ENCODE peak calls at places on chromosome 19, in six cellular contexts. One of them, this sample, is unnamed.

GRCh38 chr19:14089662-14090508 is 666 bp downstream of the SAMD1 start:
- DNase-seq in heart right ventricle: no peak
- DNase-seq in heart left ventricle: peak; percentile 53
- DNase-seq in dorsolateral prefrontal cortex: no peak
- DNase-seq in RWPE1: peak; percentile 44
- DNase-seq in cardiac muscle cell: peak; percentile 75
- DNase-seq in this sample: peak; percentile 45

GRCh38 chr19:9323557-9323918 is 441 bp upstream of the ZNF559 start:
- DNase-seq in heart right ventricle: peak; percentile 83
- DNase-seq in heart left ventricle: peak; percentile 79
- DNase-seq in dorsolateral prefrontal cortex: peak; percentile 75
- DNase-seq in RWPE1: peak; percentile 44
- DNase-seq in cardiac muscle cell: peak; percentile 91
- DNase-seq in this sample: peak; percentile 88

GRCh38 chr19:7505682-7506384 is 10.1 kb upstream of the ZNF358 start:
- DNase-seq in heart right ventricle: no peak
- DNase-seq in heart left ventricle: no peak
- DNase-seq in dorsolateral prefrontal cortex: no peak
- DNase-seq in RWPE1: peak; percentile 81
- DNase-seq in cardiac muscle cell: no peak
- DNase-seq in this sample: no peak

GRCh38 chr19:16384688-16385087 is 60.1 kb downstream of the KLF2 start:
- DNase-seq in heart right ventricle: no peak
- DNase-seq in heart left ventricle: no peak
- DNase-seq in dorsolateral prefrontal cortex: no peak
- DNase-seq in RWPE1: no peak
- DNase-seq in cardiac muscle cell: no peak
- DNase-seq in this sample: no peak

GRCh38 chr19:17966497-17967257 is at the start of gene KCNN1:
- DNase-seq in heart right ventricle: no peak
- DNase-seq in heart left ventricle: no peak
- DNase-seq in dorsolateral prefrontal cortex: no peak
- DNase-seq in RWPE1: peak; percentile 47
- DNase-seq in cardiac muscle cell: no peak
- DNase-seq in this sample: no peak

GRCh38 chr19:7792286-7792685 is 29.2 kb downstream of the CLEC4M start:
- DNase-seq in heart right ventricle: no peak
- DNase-seq in heart left ventricle: no peak
- DNase-seq in dorsolateral prefrontal cortex: no peak
- DNase-seq in RWPE1: no peak
- DNase-seq in cardiac muscle cell: peak; percentile 46
- DNase-seq in this sample: no peak

GRCh38 chr19:33809960-33810359 is 13.3 kb downstream of the KCTD15 start:
- DNase-seq in heart right ventricle: no peak
- DNase-seq in heart left ventricle: no peak
- DNase-seq in dorsolateral prefrontal cortex: no peak
- DNase-seq in RWPE1: no peak
- DNase-seq in cardiac muscle cell: peak; percentile 14
- DNase-seq in this sample: no peak

GRCh38 chr19:16824658-16825311 is 4.4 kb upstream of the SIN3B start:
- DNase-seq in heart right ventricle: no peak
- DNase-seq in heart left ventricle: no peak
- DNase-seq in dorsolateral prefrontal cortex: no peak
- DNase-seq in RWPE1: no peak
- DNase-seq in cardiac muscle cell: peak; percentile 29
- DNase-seq in this sample: no peak

GRCh38 chr19:5396963-5397362 is 56.4 kb upstream of the PTPRS start:
- DNase-seq in heart right ventricle: no peak
- DNase-seq in heart left ventricle: no peak
- DNase-seq in dorsolateral prefrontal cortex: no peak
- DNase-seq in RWPE1: no peak
- DNase-seq in cardiac muscle cell: no peak
- DNase-seq in this sample: no peak

GRCh38 chr19:46634656-46635218 is 1.3 kb downstream of the GNG8 start:
- DNase-seq in heart right ventricle: no peak
- DNase-seq in heart left ventricle: no peak
- DNase-seq in dorsolateral prefrontal cortex: no peak
- DNase-seq in RWPE1: no peak
- DNase-seq in cardiac muscle cell: no peak
- DNase-seq in this sample: no peak

GRCh38 chr19:7602240-7602934 is 6.7 kb downstream of the CAMSAP3 start:
- DNase-seq in heart right ventricle: no peak
- DNase-seq in heart left ventricle: no peak
- DNase-seq in dorsolateral prefrontal cortex: no peak
- DNase-seq in RWPE1: no peak
- DNase-seq in cardiac muscle cell: peak; percentile 79
- DNase-seq in this sample: no peak

GRCh38 chr19:33388817-33389573 is 15.5 kb downstream of the CEBPG start:
- DNase-seq in heart right ventricle: no peak
- DNase-seq in heart left ventricle: peak; percentile 17
- DNase-seq in dorsolateral prefrontal cortex: peak; percentile 42
- DNase-seq in RWPE1: no peak
- DNase-seq in cardiac muscle cell: no peak
- DNase-seq in this sample: no peak

GRCh38 chr19:5057860-5058259 is 88.9 kb downstream of the KDM4B start:
- DNase-seq in heart right ventricle: no peak
- DNase-seq in heart left ventricle: no peak
- DNase-seq in dorsolateral prefrontal cortex: no peak
- DNase-seq in RWPE1: peak; percentile 66
- DNase-seq in cardiac muscle cell: peak; percentile 18
- DNase-seq in this sample: no peak

GRCh38 chr19:13172335-13173128 is 22.3 kb downstream of the IER2 start:
- DNase-seq in heart right ventricle: peak; percentile 80
- DNase-seq in heart left ventricle: peak; percentile 75
- DNase-seq in dorsolateral prefrontal cortex: peak; percentile 66
- DNase-seq in RWPE1: peak; percentile 82
- DNase-seq in cardiac muscle cell: peak; percentile 80
- DNase-seq in this sample: peak; percentile 64

GRCh38 chr19:30387311-30388115 is 15.3 kb downstream of the ZNF536 start:
- DNase-seq in heart right ventricle: peak; percentile 19
- DNase-seq in heart left ventricle: no peak
- DNase-seq in dorsolateral prefrontal cortex: no peak
- DNase-seq in RWPE1: no peak
- DNase-seq in cardiac muscle cell: no peak
- DNase-seq in this sample: no peak

GRCh38 chr19:13153627-13154240 is 3.5 kb downstream of the IER2 start:
- DNase-seq in heart right ventricle: no peak
- DNase-seq in heart left ventricle: no peak
- DNase-seq in dorsolateral prefrontal cortex: no peak
- DNase-seq in RWPE1: no peak
- DNase-seq in cardiac muscle cell: peak; percentile 62
- DNase-seq in this sample: no peak

GRCh38 chr19:43983912-43984686 is at the start of gene ZNF155:
- DNase-seq in heart right ventricle: peak; percentile 97
- DNase-seq in heart left ventricle: peak; percentile 93
- DNase-seq in dorsolateral prefrontal cortex: peak; percentile 95
- DNase-seq in RWPE1: peak; percentile 92
- DNase-seq in cardiac muscle cell: peak; percentile 99
- DNase-seq in this sample: peak; percentile 95

GRCh38 chr19:16862826-16863405 is 25.9 kb upstream of the F2RL3 start:
- DNase-seq in heart right ventricle: no peak
- DNase-seq in heart left ventricle: no peak
- DNase-seq in dorsolateral prefrontal cortex: no peak
- DNase-seq in RWPE1: no peak
- DNase-seq in cardiac muscle cell: no peak
- DNase-seq in this sample: no peak

GRCh38 chr19:18002347-18002850 is 5.6 kb upstream of the ARRDC2 start:
- DNase-seq in heart right ventricle: peak; percentile 42
- DNase-seq in heart left ventricle: peak; percentile 64
- DNase-seq in dorsolateral prefrontal cortex: no peak
- DNase-seq in RWPE1: no peak
- DNase-seq in cardiac muscle cell: no peak
- DNase-seq in this sample: no peak

GRCh38 chr19:41626877-41627276 is at the start of gene CEACAM4:
- DNase-seq in heart right ventricle: peak; percentile 25
- DNase-seq in heart left ventricle: peak; percentile 49
- DNase-seq in dorsolateral prefrontal cortex: no peak
- DNase-seq in RWPE1: no peak
- DNase-seq in cardiac muscle cell: no peak
- DNase-seq in this sample: no peak

GRCh38 chr19:4970558-4971423 is 1.9 kb downstream of the KDM4B start:
- DNase-seq in heart right ventricle: no peak
- DNase-seq in heart left ventricle: no peak
- DNase-seq in dorsolateral prefrontal cortex: no peak
- DNase-seq in RWPE1: no peak
- DNase-seq in cardiac muscle cell: peak; percentile 26
- DNase-seq in this sample: peak; percentile 33

GRCh38 chr19:42352216-42352892 is 26.9 kb downstream of the MEGF8 start:
- DNase-seq in heart right ventricle: no peak
- DNase-seq in heart left ventricle: no peak
- DNase-seq in dorsolateral prefrontal cortex: peak; percentile 86
- DNase-seq in RWPE1: no peak
- DNase-seq in cardiac muscle cell: no peak
- DNase-seq in this sample: peak; percentile 11

GRCh38 chr19:16325161-16325527 is 518 bp downstream of the KLF2 start:
- DNase-seq in heart right ventricle: no peak
- DNase-seq in heart left ventricle: peak; percentile 53
- DNase-seq in dorsolateral prefrontal cortex: no peak
- DNase-seq in RWPE1: no peak
- DNase-seq in cardiac muscle cell: no peak
- DNase-seq in this sample: no peak

GRCh38 chr19:14107581-14108461 is 9.7 kb downstream of the PRKACA start:
- DNase-seq in heart right ventricle: peak; percentile 75
- DNase-seq in heart left ventricle: peak; percentile 79
- DNase-seq in dorsolateral prefrontal cortex: no peak
- DNase-seq in RWPE1: no peak
- DNase-seq in cardiac muscle cell: peak; percentile 44
- DNase-seq in this sample: no peak

GRCh38 chr19:8699908-8700307 is 1.3 kb upstream of the ACTL9 start:
- DNase-seq in heart right ventricle: no peak
- DNase-seq in heart left ventricle: no peak
- DNase-seq in dorsolateral prefrontal cortex: no peak
- DNase-seq in RWPE1: no peak
- DNase-seq in cardiac muscle cell: no peak
- DNase-seq in this sample: no peak

GRCh38 chr19:43502419-43502976 is 2.0 kb downstream of the PHLDB3 start:
- DNase-seq in heart right ventricle: no peak
- DNase-seq in heart left ventricle: no peak
- DNase-seq in dorsolateral prefrontal cortex: no peak
- DNase-seq in RWPE1: no peak
- DNase-seq in cardiac muscle cell: no peak
- DNase-seq in this sample: no peak

DNA sequence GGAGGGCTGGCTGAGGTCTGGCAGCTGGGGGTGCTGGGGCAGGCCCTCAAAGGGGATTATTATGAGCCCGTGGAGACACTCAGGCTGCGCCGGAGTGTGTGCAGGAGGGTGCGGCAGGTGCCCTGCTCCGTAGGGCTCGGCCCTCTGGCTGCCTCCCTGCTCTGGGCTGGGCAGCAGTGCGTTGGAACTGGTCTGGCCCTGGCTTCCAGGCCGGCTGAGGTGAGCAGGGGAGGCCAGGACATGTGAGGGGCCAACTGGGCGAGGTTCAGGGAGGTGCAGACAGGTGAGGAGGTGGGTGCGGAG is 31.2 kb downstream of the PIP5K1C start:
- DNase-seq in heart right ventricle: no peak
- DNase-seq in heart left ventricle: no peak
- DNase-seq in dorsolateral prefrontal cortex: no peak
- DNase-seq in RWPE1: no peak
- DNase-seq in cardiac muscle cell: no peak
- DNase-seq in this sample: no peak
- H3K27ac ChIP-seq in heart right ventricle: peak overlapping the region; percentile 98
- H3K27ac ChIP-seq in heart left ventricle: peak overlapping the region; percentile 93
- H3K27ac ChIP-seq in dorsolateral prefrontal cortex: peak overlapping the region; percentile 84
- H3K27ac ChIP-seq in RWPE1: no peak overlapping the region
- H3K27ac ChIP-seq in cardiac muscle cell: peak overlapping the region; percentile 63
- H3K27ac ChIP-seq in this sample: no peak overlapping the region

GRCh38 chr19:38004100-38004504 is 97.1 kb downstream of the SIPA1L3 start:
- DNase-seq in heart right ventricle: peak; percentile 13
- DNase-seq in heart left ventricle: no peak
- DNase-seq in dorsolateral prefrontal cortex: no peak
- DNase-seq in RWPE1: no peak
- DNase-seq in cardiac muscle cell: peak; percentile 37
- DNase-seq in this sample: no peak
- H3K27ac ChIP-seq in heart right ventricle: peak overlapping the region; percentile 83
- H3K27ac ChIP-seq in heart left ventricle: peak overlapping the region; percentile 93
- H3K27ac ChIP-seq in dorsolateral prefrontal cortex: peak overlapping the region; percentile 63
- H3K27ac ChIP-seq in RWPE1: peak overlapping the region; percentile 98
- H3K27ac ChIP-seq in cardiac muscle cell: peak overlapping the region; percentile 18
- H3K27ac ChIP-seq in this sample: peak overlapping the region; percentile 77

GRCh38 chr19:19474950-19475781 is 40.2 kb downstream of the TSSK6 start:
- DNase-seq in heart right ventricle: no peak
- DNase-seq in heart left ventricle: no peak
- DNase-seq in dorsolateral prefrontal cortex: no peak
- DNase-seq in RWPE1: no peak
- DNase-seq in cardiac muscle cell: no peak
- DNase-seq in this sample: no peak
- H3K27ac ChIP-seq in heart right ventricle: no peak overlapping the region
- H3K27ac ChIP-seq in heart left ventricle: peak overlapping the region; percentile 48
- H3K27ac ChIP-seq in dorsolateral prefrontal cortex: no peak overlapping the region
- H3K27ac ChIP-seq in RWPE1: peak overlapping the region; percentile 30
- H3K27ac ChIP-seq in cardiac muscle cell: peak overlapping the region; percentile 31
- H3K27ac ChIP-seq in this sample: no peak overlapping the region

DNA sequence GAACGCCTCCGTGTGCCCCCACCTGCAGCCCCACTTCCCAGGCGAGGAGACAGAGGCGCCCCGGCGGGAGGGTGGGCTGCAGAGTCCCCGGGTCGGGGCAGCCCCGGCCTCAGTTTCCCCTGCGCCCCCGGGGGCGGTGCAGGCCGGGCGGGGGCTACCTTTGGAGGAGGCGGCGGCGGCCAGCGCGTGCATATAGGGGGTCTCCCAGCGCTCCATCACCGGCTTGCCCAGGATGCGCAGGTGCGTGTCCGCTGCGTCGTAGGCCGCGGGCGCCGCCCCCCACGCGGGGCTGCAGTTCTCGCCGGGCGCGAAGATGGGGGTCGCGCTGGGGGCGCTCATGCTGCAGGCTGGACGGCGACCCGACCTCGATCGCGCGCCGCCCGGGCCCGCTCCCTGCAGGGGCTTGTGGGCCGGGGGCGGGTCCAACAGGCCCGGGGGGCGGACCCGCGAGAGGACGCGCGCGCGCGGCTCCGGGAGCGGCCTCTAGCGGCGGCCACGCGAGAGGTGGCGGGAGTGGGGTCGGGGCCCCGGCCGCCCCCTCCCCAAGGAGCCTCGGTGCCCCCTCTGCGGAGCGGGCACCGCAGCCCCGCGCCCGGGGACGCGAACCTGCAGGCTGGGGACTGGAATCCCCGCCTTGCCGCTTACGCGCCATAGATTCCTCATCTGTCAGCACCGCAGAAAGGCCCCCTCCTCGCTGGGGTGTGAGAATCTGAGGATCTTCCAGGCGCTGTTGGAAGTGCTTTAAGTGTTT is at the start of gene GAMT:
- DNase-seq in heart right ventricle: no peak
- DNase-seq in heart left ventricle: peak; percentile 58
- DNase-seq in dorsolateral prefrontal cortex: no peak
- DNase-seq in RWPE1: no peak
- DNase-seq in cardiac muscle cell: peak; percentile 42
- DNase-seq in this sample: no peak
- H3K27ac ChIP-seq in heart right ventricle: peak within 1 kb of the TSS; percentile 85
- H3K27ac ChIP-seq in heart left ventricle: peak within 1 kb of the TSS; percentile 52
- H3K27ac ChIP-seq in dorsolateral prefrontal cortex: peak within 1 kb of the TSS; percentile 65
- H3K27ac ChIP-seq in RWPE1: peak within 1 kb of the TSS; percentile 81
- H3K27ac ChIP-seq in cardiac muscle cell: peak within 1 kb of the TSS; percentile 67
- H3K27ac ChIP-seq in this sample: no peak within 1 kb of the TSS

DNA sequence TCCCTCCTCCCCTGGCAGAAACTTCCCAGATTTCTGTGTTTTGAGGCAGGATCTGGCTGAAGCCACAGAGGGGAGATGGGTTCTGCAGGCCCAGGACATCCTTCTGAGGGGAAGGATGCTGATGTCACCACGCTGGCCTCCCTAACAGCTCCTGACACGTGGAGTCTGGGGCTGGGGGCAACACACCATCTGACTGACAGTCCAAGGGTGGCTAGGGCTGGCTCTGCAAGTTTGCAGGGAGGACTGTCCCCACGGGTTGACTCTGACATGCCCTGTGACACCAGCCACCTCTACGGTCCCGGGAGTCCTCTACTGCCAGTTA is 14.6 kb downstream of the PAK4 start:
- DNase-seq in heart right ventricle: no peak
- DNase-seq in heart left ventricle: no peak
- DNase-seq in dorsolateral prefrontal cortex: no peak
- DNase-seq in RWPE1: no peak
- DNase-seq in cardiac muscle cell: no peak
- DNase-seq in this sample: no peak
- H3K27ac ChIP-seq in heart right ventricle: no peak overlapping the region
- H3K27ac ChIP-seq in heart left ventricle: no peak overlapping the region
- H3K27ac ChIP-seq in dorsolateral prefrontal cortex: no peak overlapping the region
- H3K27ac ChIP-seq in RWPE1: peak overlapping the region; percentile 17
- H3K27ac ChIP-seq in cardiac muscle cell: peak overlapping the region; percentile 86
- H3K27ac ChIP-seq in this sample: no peak overlapping the region

This sample was measured in foreskin keratinocyte.